ENCODE peak calls at places on chromosome 14, in six cellular contexts. Y, C, N, D, K and T are unnamed samples.
A peak's percentile ranks its signal among the peaks of the same experiment; 100 is the strongest.

GRCh38 chr14:100623557-100623956 is 36.3 kb upstream of the BEGAIN start:
- DNase-seq in D (no peak), C (no peak), Y (no peak), K (no peak), N (no peak), T (no peak)

GRCh38 chr14:39276579-39277114 is 42.9 kb downstream of the MIA2 start:
- DNase-seq in C (no peak), N (no peak), Y (no peak), K (no peak), D (no peak), T (no peak)

GRCh38 chr14:53180272-53181221 is 27.4 kb upstream of the DDHD1 start:
- DNase-seq in C (no peak), D (peak; percentile 7), K (no peak), N (peak; percentile 88), Y (no peak), T (no peak)

GRCh38 chr14:35140718-35141581 is 18.6 kb downstream of the PRORP start:
- DNase-seq in N (no peak), C (no peak), K (peak; percentile 50), D (peak; percentile 59), Y (no peak), T (no peak)

GRCh38 chr14:29654910-29655590 is 272.6 kb downstream of the PRKD1 start:
- DNase-seq in Y (no peak), D (no peak), C (no peak), N (no peak), K (no peak), T (no peak)

GRCh38 chr14:22163051-22163450 is 426.0 kb downstream of the DAD1 start:
- DNase-seq in Y (no peak), C (no peak), K (peak; percentile 39), N (no peak), D (peak; percentile 12), T (no peak)

GRCh38 chr14:100144996-100145646 is 14.3 kb downstream of the DEGS2 start:
- DNase-seq in Y (no peak), N (no peak), C (no peak), K (no peak), D (no peak), T (no peak)

GRCh38 chr14:99241314-99242035 is 30.5 kb downstream of the BCL11B start:
- DNase-seq in D (no peak), K (no peak), C (no peak), Y (no peak), N (no peak), T (no peak)

GRCh38 chr14:100443643-100444042 is 120.5 kb downstream of the SLC25A47 start:
- DNase-seq in K (no peak), C (no peak), Y (no peak), N (no peak), D (no peak), T (no peak)

GRCh38 chr14:22882064-22882463 is 958 bp upstream of the REM2 start:
- DNase-seq in D (no peak), C (no peak), N (no peak), Y (no peak), K (no peak), T (no peak)

GRCh38 chr14:53924754-53925153 is 31.9 kb downstream of the BMP4 start:
- DNase-seq in Y (no peak), N (no peak), D (no peak), K (no peak), C (no peak), T (no peak)

GRCh38 chr14:68934034-68934433 is 45.1 kb downstream of the ACTN1 start:
- DNase-seq in D (no peak), N (no peak), C (no peak), K (no peak), Y (no peak), T (no peak)

GRCh38 chr14:68931063-68931462 is 48.0 kb downstream of the ACTN1 start:
- DNase-seq in C (no peak), Y (no peak), D (no peak), K (no peak), N (no peak), T (no peak)

GRCh38 chr14:68931474-68932051 is 47.5 kb downstream of the ACTN1 start:
- DNase-seq in Y (no peak), K (no peak), D (no peak), C (no peak), N (no peak), T (no peak)

GRCh38 chr14:68932219-68932618 is 46.9 kb downstream of the ACTN1 start:
- DNase-seq in K (no peak), Y (no peak), N (no peak), D (no peak), C (no peak), T (no peak)

DNA sequence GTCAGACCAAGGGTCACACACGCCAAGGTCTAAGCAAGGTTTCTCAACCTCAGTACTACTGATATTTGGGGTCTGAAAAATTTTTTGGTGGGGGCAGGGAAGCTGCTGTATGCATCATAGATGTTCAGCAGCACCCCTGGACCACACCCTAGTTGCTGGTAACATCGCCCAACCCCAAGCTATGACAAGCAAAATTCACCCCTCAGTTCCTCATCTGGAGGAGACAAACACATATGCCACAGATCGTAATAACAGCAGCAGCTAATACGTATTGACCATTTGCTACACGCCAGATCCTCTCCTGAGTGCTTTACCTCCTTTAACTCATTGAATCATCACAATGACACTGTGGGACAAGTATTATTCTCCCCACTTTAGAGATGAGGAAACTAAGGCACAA is 46.4 kb downstream of the ACTN1 start:
- DNase-seq in Y (no peak), C (no peak), D (no peak), N (no peak), K (no peak), T (no peak)
- H3K4me1 ChIP-seq in Y (peaks cover 45% of the 10 kb centered on the region), C (peaks cover 7% of the 10 kb centered on the region), D (no peaks in the 10 kb centered on the region), N (peaks cover 26% of the 10 kb centered on the region), K (no peaks in the 10 kb centered on the region), T (peaks cover 83% of the 10 kb centered on the region)

GRCh38 chr14:24694680-24695079 is 60.7 kb upstream of the GZMB start:
- DNase-seq in D (no peak), C (no peak), N (peak; percentile 35), Y (no peak), K (no peak), T (no peak)

GRCh38 chr14:24693353-24693737 is 59.4 kb upstream of the GZMB start:
- DNase-seq in N (no peak), K (no peak), Y (no peak), D (no peak), C (no peak), T (no peak)

GRCh38 chr14:24692382-24693352 is 58.7 kb upstream of the GZMB start:
- DNase-seq in N (peak; percentile 41), D (no peak), K (no peak), C (no peak), Y (no peak), T (no peak)

GRCh38 chr14:24693941-24694507 is 60.0 kb upstream of the GZMB start:
- DNase-seq in C (no peak), D (no peak), K (no peak), N (no peak), Y (no peak), T (no peak)

GRCh38 chr14:24695265-24696241 is 61.6 kb upstream of the GZMB start:
- DNase-seq in C (no peak), D (peak; percentile 39), Y (no peak), N (peak; percentile 27), K (no peak), T (no peak)
- H3K4me1 ChIP-seq in C (no peaks in the 10 kb centered on the region), D (peaks cover 10% of the 10 kb centered on the region), Y (no peaks in the 10 kb centered on the region), N (peaks cover 3% of the 10 kb centered on the region), K (no peaks in the 10 kb centered on the region), T (no peaks in the 10 kb centered on the region)

GRCh38 chr14:32413967-32414640 is 85.0 kb downstream of the AKAP6 start:
- DNase-seq in C (no peak), K (no peak), N (no peak), Y (no peak), D (no peak), T (no peak)
- H3K4me1 ChIP-seq in C (no peaks in the 10 kb centered on the region), K (peaks cover 28% of the 10 kb centered on the region), N (no peaks in the 10 kb centered on the region), Y (no peaks in the 10 kb centered on the region), D (no peaks in the 10 kb centered on the region), T (no peaks in the 10 kb centered on the region)

GRCh38 chr14:65878586-65878985 is 466.1 kb downstream of the FUT8 start:
- DNase-seq in K (no peak), D (no peak), N (no peak), C (no peak), Y (no peak), T (no peak)
- H3K4me1 ChIP-seq in K (no peaks in the 10 kb centered on the region), D (no peaks in the 10 kb centered on the region), N (no peaks in the 10 kb centered on the region), C (no peaks in the 10 kb centered on the region), Y (no peaks in the 10 kb centered on the region), T (no peaks in the 10 kb centered on the region)

DNA sequence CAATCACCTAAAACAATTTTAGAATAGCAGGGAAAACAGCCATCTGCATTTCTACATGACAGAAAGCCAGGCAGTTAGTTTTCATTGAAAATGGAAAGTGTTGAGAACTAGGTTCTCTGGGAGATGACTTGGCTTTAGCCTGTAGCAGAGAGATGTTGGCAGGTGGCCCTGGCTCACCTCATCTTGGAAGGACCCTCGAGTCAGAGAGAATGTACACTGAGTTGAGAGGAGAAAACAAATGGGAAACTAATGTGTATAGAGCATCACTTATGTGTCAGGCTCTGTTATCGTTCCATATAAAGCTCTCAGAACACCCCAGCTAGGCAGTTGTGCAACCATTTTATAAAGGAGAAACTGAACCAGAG is 51.9 kb downstream of the SUSD6 start:
- DNase-seq in K (no peak), N (no peak), Y (no peak), C (no peak), D (no peak), T (no peak)
- H3K4me1 ChIP-seq in K (peaks cover 22% of the 10 kb centered on the region), N (peaks cover 16% of the 10 kb centered on the region), Y (peaks cover 74% of the 10 kb centered on the region), C (peaks cover 4% of the 10 kb centered on the region), D (peaks cover 74% of the 10 kb centered on the region), T (peaks cover 86% of the 10 kb centered on the region)

DNA sequence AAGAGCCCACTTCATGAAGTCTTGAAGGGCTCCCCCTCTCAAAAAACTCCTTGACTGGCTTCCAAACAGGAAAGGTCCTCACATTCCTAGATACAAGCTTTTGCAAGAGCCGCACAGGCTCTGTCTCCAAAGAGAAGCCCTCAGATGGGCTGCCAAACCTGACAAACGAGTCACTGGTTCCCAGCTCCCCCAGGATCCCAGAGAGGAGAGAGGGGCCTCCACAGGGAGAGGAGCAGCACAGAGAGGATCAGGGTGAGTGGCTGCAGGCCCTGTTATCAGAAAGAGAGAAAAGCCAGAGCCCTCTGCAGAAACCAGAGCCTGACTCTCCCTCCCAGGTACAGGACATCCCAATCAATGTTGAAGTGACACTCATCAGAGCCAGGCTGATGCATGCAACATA is 5.8 kb downstream of the NID2 start:
- DNase-seq in N (peak; percentile 56), D (no peak), Y (no peak), K (no peak), C (no peak), T (no peak)
- H3K4me1 ChIP-seq in N (peaks cover 2% of the 10 kb centered on the region), D (no peaks in the 10 kb centered on the region), Y (peaks cover 32% of the 10 kb centered on the region), K (peaks cover 11% of the 10 kb centered on the region), C (no peaks in the 10 kb centered on the region), T (no peaks in the 10 kb centered on the region)

GRCh38 chr14:23899788-23900187 is 53.8 kb upstream of the DHRS4 start:
- DNase-seq in N (no peak), K (no peak), C (no peak), Y (no peak), D (no peak), T (no peak)
- H3K4me1 ChIP-seq in N (no peaks in the 10 kb centered on the region), K (no peaks in the 10 kb centered on the region), C (no peaks in the 10 kb centered on the region), Y (no peaks in the 10 kb centered on the region), D (no peaks in the 10 kb centered on the region), T (no peaks in the 10 kb centered on the region)